ENCODE peak calls at places on chromosomes 6 and 20, in eight cellular contexts. One of them, this sample, is unnamed.

GRCh38 chr6:84118191-84118590 is 84.6 kb downstream of the MRAP2 start:
- DNase-seq in OCI-LY7: no peak
- DNase-seq in GM13977: no peak
- DNase-seq in endothelial cell: no peak
- DNase-seq in CD4-positive, alpha-beta T cell: no peak
- DNase-seq in WTC11: no peak
- DNase-seq in progenitor cell of endocrine pancreas: no peak
- DNase-seq in nephron progenitor cell: no peak
- DNase-seq in this sample: no peak

GRCh38 chr6:149380523-149380922 is 19.5 kb upstream of the SUMO4 start:
- DNase-seq in OCI-LY7: no peak
- DNase-seq in GM13977: no peak
- DNase-seq in endothelial cell: no peak
- DNase-seq in CD4-positive, alpha-beta T cell: no peak
- DNase-seq in WTC11: no peak
- DNase-seq in progenitor cell of endocrine pancreas: no peak
- DNase-seq in nephron progenitor cell: no peak
- DNase-seq in this sample: no peak

GRCh38 chr6:38713812-38714211 is 1.3 kb upstream of the DNAH8 start:
- DNase-seq in OCI-LY7: no peak
- DNase-seq in GM13977: peak; percentile 43
- DNase-seq in endothelial cell: no peak
- DNase-seq in CD4-positive, alpha-beta T cell: peak; percentile 32
- DNase-seq in WTC11: no peak
- DNase-seq in progenitor cell of endocrine pancreas: no peak
- DNase-seq in nephron progenitor cell: no peak
- DNase-seq in this sample: no peak

GRCh38 chr6:30814137-30815084 is 69.9 kb upstream of the DDR1 start:
- DNase-seq in OCI-LY7: no peak
- DNase-seq in GM13977: no peak
- DNase-seq in endothelial cell: no peak
- DNase-seq in CD4-positive, alpha-beta T cell: peak; percentile 49
- DNase-seq in WTC11: no peak
- DNase-seq in progenitor cell of endocrine pancreas: no peak
- DNase-seq in nephron progenitor cell: no peak
- DNase-seq in this sample: peak; percentile 83

GRCh38 chr6:136052046-136052445 is 198.1 kb downstream of the MTFR2 start:
- DNase-seq in OCI-LY7: no peak
- DNase-seq in GM13977: no peak
- DNase-seq in endothelial cell: no peak
- DNase-seq in CD4-positive, alpha-beta T cell: no peak
- DNase-seq in WTC11: no peak
- DNase-seq in progenitor cell of endocrine pancreas: no peak
- DNase-seq in nephron progenitor cell: no peak
- DNase-seq in this sample: no peak

GRCh38 chr20:61923371-61924166 is 142.1 kb downstream of the TAF4 start:
- DNase-seq in OCI-LY7: no peak
- DNase-seq in GM13977: no peak
- DNase-seq in endothelial cell: no peak
- DNase-seq in CD4-positive, alpha-beta T cell: no peak
- DNase-seq in WTC11: no peak
- DNase-seq in progenitor cell of endocrine pancreas: no peak
- DNase-seq in nephron progenitor cell: no peak
- DNase-seq in this sample: peak; percentile 34

GRCh38 chr6:157650801-157651200 is 172.2 kb upstream of the SNX9 start:
- DNase-seq in OCI-LY7: no peak
- DNase-seq in GM13977: no peak
- DNase-seq in endothelial cell: no peak
- DNase-seq in CD4-positive, alpha-beta T cell: no peak
- DNase-seq in WTC11: no peak
- DNase-seq in progenitor cell of endocrine pancreas: no peak
- DNase-seq in nephron progenitor cell: no peak
- DNase-seq in this sample: no peak

GRCh38 chr6:111980979-111981378 is 72.9 kb upstream of the CCN6 start:
- DNase-seq in OCI-LY7: no peak
- DNase-seq in GM13977: no peak
- DNase-seq in endothelial cell: no peak
- DNase-seq in CD4-positive, alpha-beta T cell: no peak
- DNase-seq in WTC11: no peak
- DNase-seq in progenitor cell of endocrine pancreas: no peak
- DNase-seq in nephron progenitor cell: no peak
- DNase-seq in this sample: no peak

GRCh38 chr6:1035419-1035818 is 276.5 kb upstream of the FOXQ1 start:
- DNase-seq in OCI-LY7: no peak
- DNase-seq in GM13977: no peak
- DNase-seq in endothelial cell: no peak
- DNase-seq in CD4-positive, alpha-beta T cell: no peak
- DNase-seq in WTC11: no peak
- DNase-seq in progenitor cell of endocrine pancreas: no peak
- DNase-seq in nephron progenitor cell: no peak
- DNase-seq in this sample: no peak

GRCh38 chr6:107489636-107490567 is at the start of gene SOBP:
- DNase-seq in OCI-LY7: peak; percentile 91
- DNase-seq in GM13977: peak; percentile 69
- DNase-seq in endothelial cell: peak; percentile 43
- DNase-seq in CD4-positive, alpha-beta T cell: peak; percentile 5
- DNase-seq in WTC11: peak; percentile 64
- DNase-seq in progenitor cell of endocrine pancreas: peak; percentile 38
- DNase-seq in nephron progenitor cell: peak; percentile 83
- DNase-seq in this sample: no peak

GRCh38 chr6:27414996-27415395 is 26.4 kb downstream of the ZNF391 start:
- DNase-seq in OCI-LY7: no peak
- DNase-seq in GM13977: no peak
- DNase-seq in endothelial cell: no peak
- DNase-seq in CD4-positive, alpha-beta T cell: no peak
- DNase-seq in WTC11: no peak
- DNase-seq in progenitor cell of endocrine pancreas: no peak
- DNase-seq in nephron progenitor cell: no peak
- DNase-seq in this sample: no peak

GRCh38 chr20:9911519-9911918 is 72.6 kb upstream of the PAK5 start:
- DNase-seq in OCI-LY7: no peak
- DNase-seq in GM13977: no peak
- DNase-seq in endothelial cell: no peak
- DNase-seq in CD4-positive, alpha-beta T cell: no peak
- DNase-seq in WTC11: no peak
- DNase-seq in progenitor cell of endocrine pancreas: no peak
- DNase-seq in nephron progenitor cell: no peak
- DNase-seq in this sample: no peak

GRCh38 chr6:44072959-44073611 is 54.2 kb downstream of the MRPL14 start:
- DNase-seq in OCI-LY7: peak; percentile 94
- DNase-seq in GM13977: peak; percentile 97
- DNase-seq in endothelial cell: peak; percentile 82
- DNase-seq in CD4-positive, alpha-beta T cell: peak; percentile 75
- DNase-seq in WTC11: peak; percentile 83
- DNase-seq in progenitor cell of endocrine pancreas: peak; percentile 75
- DNase-seq in nephron progenitor cell: peak; percentile 89
- DNase-seq in this sample: peak; percentile 78

GRCh38 chr6:103284835-103285234 is 1574.9 kb downstream of the HACE1 start:
- DNase-seq in OCI-LY7: no peak
- DNase-seq in GM13977: no peak
- DNase-seq in endothelial cell: no peak
- DNase-seq in CD4-positive, alpha-beta T cell: no peak
- DNase-seq in WTC11: no peak
- DNase-seq in progenitor cell of endocrine pancreas: no peak
- DNase-seq in nephron progenitor cell: no peak
- DNase-seq in this sample: no peak

GRCh38 chr6:35092362-35093117 is 48.6 kb downstream of the TCP11 start:
- DNase-seq in OCI-LY7: no peak
- DNase-seq in GM13977: no peak
- DNase-seq in endothelial cell: no peak
- DNase-seq in CD4-positive, alpha-beta T cell: no peak
- DNase-seq in WTC11: no peak
- DNase-seq in progenitor cell of endocrine pancreas: no peak
- DNase-seq in nephron progenitor cell: no peak
- DNase-seq in this sample: no peak

GRCh38 chr20:50729925-50730764 is 1.2 kb upstream of the PARD6B start:
- DNase-seq in OCI-LY7: no peak
- DNase-seq in GM13977: no peak
- DNase-seq in endothelial cell: no peak
- DNase-seq in CD4-positive, alpha-beta T cell: no peak
- DNase-seq in WTC11: no peak
- DNase-seq in progenitor cell of endocrine pancreas: no peak
- DNase-seq in nephron progenitor cell: no peak
- DNase-seq in this sample: no peak

DNA sequence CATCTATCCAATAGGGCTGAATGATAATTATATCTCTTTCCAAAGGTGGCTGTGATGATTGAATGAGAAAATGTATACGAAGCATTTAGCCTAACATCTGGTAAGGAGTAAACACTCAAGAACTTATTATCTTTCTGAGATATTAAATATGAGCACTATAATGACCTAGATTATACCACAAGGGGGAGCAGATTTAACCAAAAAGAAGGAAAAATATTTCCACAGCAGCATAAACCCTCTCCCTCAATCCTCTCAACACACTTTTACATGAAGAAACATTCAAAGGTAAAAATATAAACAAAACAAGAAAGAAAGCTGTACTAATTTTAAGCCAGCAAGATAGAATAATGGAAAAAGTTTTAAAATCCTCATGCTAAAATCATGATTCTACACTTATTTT is 68.4 kb downstream of the SHPRH start:
- DNase-seq in OCI-LY7: peak; percentile 22
- DNase-seq in GM13977: no peak
- DNase-seq in endothelial cell: no peak
- DNase-seq in CD4-positive, alpha-beta T cell: no peak
- DNase-seq in WTC11: no peak
- DNase-seq in progenitor cell of endocrine pancreas: no peak
- DNase-seq in nephron progenitor cell: no peak
- DNase-seq in this sample: no peak
- TF ChIP-seq CTCF in OCI-LY7: peak; percentile 75
- TF ChIP-seq CTCF in GM13977: no peak
- TF ChIP-seq CTCF in endothelial cell: peak; percentile 21
- TF ChIP-seq CTCF in CD4-positive, alpha-beta T cell: peak; percentile 45
- TF ChIP-seq CTCF in WTC11: no peak
- TF ChIP-seq CTCF in progenitor cell of endocrine pancreas: no peak
- TF ChIP-seq CTCF in nephron progenitor cell: no peak
- TF ChIP-seq CTCF in this sample: peak; percentile 39

GRCh38 chr20:40535816-40536215 is 153.2 kb downstream of the MAFB start:
- DNase-seq in OCI-LY7: no peak
- DNase-seq in GM13977: no peak
- DNase-seq in endothelial cell: no peak
- DNase-seq in CD4-positive, alpha-beta T cell: no peak
- DNase-seq in WTC11: no peak
- DNase-seq in progenitor cell of endocrine pancreas: no peak
- DNase-seq in nephron progenitor cell: no peak
- DNase-seq in this sample: no peak

GRCh38 chr20:40536866-40537265 is 152.2 kb downstream of the MAFB start:
- DNase-seq in OCI-LY7: no peak
- DNase-seq in GM13977: no peak
- DNase-seq in endothelial cell: no peak
- DNase-seq in CD4-positive, alpha-beta T cell: no peak
- DNase-seq in WTC11: no peak
- DNase-seq in progenitor cell of endocrine pancreas: no peak
- DNase-seq in nephron progenitor cell: no peak
- DNase-seq in this sample: no peak

GRCh38 chr20:40532103-40532502 is 156.9 kb downstream of the MAFB start:
- DNase-seq in OCI-LY7: peak; percentile 41
- DNase-seq in GM13977: no peak
- DNase-seq in endothelial cell: peak; percentile 15
- DNase-seq in CD4-positive, alpha-beta T cell: no peak
- DNase-seq in WTC11: peak; percentile 63
- DNase-seq in progenitor cell of endocrine pancreas: no peak
- DNase-seq in nephron progenitor cell: peak; percentile 10
- DNase-seq in this sample: no peak
- TF ChIP-seq CTCF in OCI-LY7: peak; percentile 81
- TF ChIP-seq CTCF in GM13977: peak; percentile 20
- TF ChIP-seq CTCF in endothelial cell: peak; percentile 60
- TF ChIP-seq CTCF in CD4-positive, alpha-beta T cell: no peak
- TF ChIP-seq CTCF in WTC11: peak; percentile 51
- TF ChIP-seq CTCF in progenitor cell of endocrine pancreas: peak; percentile 36
- TF ChIP-seq CTCF in nephron progenitor cell: peak; percentile 26
- TF ChIP-seq CTCF in this sample: peak; percentile 50

DNA sequence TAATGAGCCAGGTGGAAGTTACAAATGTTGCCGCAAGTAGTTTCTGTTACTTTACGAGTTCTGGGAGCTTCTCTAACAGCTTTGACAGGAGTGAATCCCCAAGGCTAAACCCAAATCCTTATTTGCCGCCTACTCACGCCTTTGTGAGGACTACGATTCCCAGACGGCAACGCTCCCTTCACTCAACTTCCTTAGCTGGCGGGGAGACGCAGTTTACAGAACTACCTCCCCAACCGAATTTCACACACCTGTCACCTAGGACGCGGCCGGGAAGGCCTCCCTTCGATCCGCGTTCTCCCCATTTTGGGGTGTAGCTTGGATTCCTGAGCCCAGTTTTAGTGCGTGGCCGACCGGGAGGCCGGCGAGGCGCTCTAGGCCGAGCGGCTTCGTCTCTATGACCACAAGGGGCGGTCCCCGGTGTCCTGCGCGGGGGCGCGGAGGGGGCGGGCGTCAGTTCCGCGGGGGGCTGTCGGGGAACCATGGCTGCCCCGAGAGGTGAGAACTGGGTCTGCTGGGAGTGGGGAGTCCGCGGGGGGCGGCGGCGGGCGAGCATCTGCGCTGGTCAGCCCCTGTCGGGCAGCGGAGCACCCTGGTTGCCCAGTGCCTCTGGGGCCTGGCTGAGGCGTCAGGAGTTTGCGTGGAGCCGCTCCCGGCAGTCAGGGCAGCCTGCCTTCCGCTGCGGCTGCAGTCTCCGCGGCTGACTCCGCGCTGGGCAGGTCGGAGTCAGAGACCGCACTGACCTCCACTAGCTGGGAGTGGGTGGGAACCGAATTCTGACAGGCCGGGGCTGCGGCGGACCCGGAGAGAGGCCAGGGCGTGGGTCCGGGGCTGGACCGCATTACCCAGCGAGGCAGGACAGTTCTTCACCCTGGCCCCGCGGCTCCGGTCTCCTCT is at the start of gene SLC35A1:
- DNase-seq in OCI-LY7: peak; percentile 86
- DNase-seq in GM13977: peak; percentile 90
- DNase-seq in endothelial cell: peak; percentile 79
- DNase-seq in CD4-positive, alpha-beta T cell: peak; percentile 79
- DNase-seq in WTC11: peak; percentile 79
- DNase-seq in progenitor cell of endocrine pancreas: peak; percentile 74
- DNase-seq in nephron progenitor cell: peak; percentile 86
- DNase-seq in this sample: peak; percentile 67
- TF ChIP-seq CTCF in OCI-LY7: peak; percentile 27
- TF ChIP-seq CTCF in GM13977: no peak
- TF ChIP-seq CTCF in endothelial cell: no peak
- TF ChIP-seq CTCF in CD4-positive, alpha-beta T cell: no peak
- TF ChIP-seq CTCF in WTC11: no peak
- TF ChIP-seq CTCF in progenitor cell of endocrine pancreas: peak; percentile 36
- TF ChIP-seq CTCF in nephron progenitor cell: peak; percentile 14
- TF ChIP-seq CTCF in this sample: peak; percentile 15

DNA sequence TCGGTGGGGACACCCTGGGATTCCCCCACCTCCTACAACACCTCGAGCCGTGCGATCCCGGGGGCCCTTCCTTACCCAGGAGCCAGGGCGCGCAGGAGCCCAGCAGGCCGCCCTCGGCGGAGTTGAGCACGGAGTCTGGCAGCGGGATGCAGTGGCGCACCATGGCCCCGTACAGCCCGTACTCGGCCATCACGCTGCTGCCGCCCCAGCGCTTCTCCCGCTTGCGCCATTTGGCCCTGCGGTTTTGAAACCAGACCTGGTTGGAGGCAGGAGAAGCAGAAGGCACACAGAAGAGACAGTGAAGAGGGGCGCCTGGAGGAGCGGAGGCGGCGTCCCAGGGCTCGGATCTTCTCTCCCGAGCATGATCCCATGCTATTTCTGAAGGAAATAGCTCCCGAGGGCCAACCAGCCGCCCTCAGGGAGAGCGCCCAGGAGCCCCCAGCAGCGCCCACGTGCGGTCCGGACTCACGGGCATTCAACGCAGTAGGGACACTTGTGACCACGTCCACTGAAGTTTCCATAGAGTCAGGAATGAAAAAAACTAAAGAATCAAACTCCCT is 4.3 kb downstream of the VSX1 start:
- DNase-seq in OCI-LY7: no peak
- DNase-seq in GM13977: peak; percentile 53
- DNase-seq in endothelial cell: peak; percentile 40
- DNase-seq in CD4-positive, alpha-beta T cell: no peak
- DNase-seq in WTC11: peak; percentile 48
- DNase-seq in progenitor cell of endocrine pancreas: no peak
- DNase-seq in nephron progenitor cell: peak; percentile 41
- DNase-seq in this sample: no peak
- TF ChIP-seq CTCF in OCI-LY7: no peak
- TF ChIP-seq CTCF in GM13977: no peak
- TF ChIP-seq CTCF in endothelial cell: no peak
- TF ChIP-seq CTCF in CD4-positive, alpha-beta T cell: no peak
- TF ChIP-seq CTCF in WTC11: no peak
- TF ChIP-seq CTCF in progenitor cell of endocrine pancreas: no peak
- TF ChIP-seq CTCF in nephron progenitor cell: no peak
- TF ChIP-seq CTCF in this sample: no peak